ENCODE peak calls at places on chromosome 21, in six cellular contexts. One of them, this sample, is unnamed.

GRCh38 chr21:20943476-20944085 is 54.6 kb upstream of the NCAM2 start:
- DNase-seq in mammary epithelial cell: no peak
- DNase-seq in GM23248: no peak
- DNase-seq in astrocyte: no peak
- DNase-seq in fibroblast of lung: no peak
- DNase-seq in K562: no peak
- DNase-seq in this sample: no peak

GRCh38 chr21:31455506-31455905 is 111.4 kb upstream of the TIAM1 start:
- DNase-seq in fibroblast of lung: no peak
- DNase-seq in GM23248: no peak
- DNase-seq in K562: no peak
- DNase-seq in mammary epithelial cell: no peak
- DNase-seq in astrocyte: no peak
- DNase-seq in this sample: no peak

GRCh38 chr21:20739421-20739820 is 258.8 kb upstream of the NCAM2 start:
- DNase-seq in fibroblast of lung: no peak
- DNase-seq in K562: peak
- DNase-seq in GM23248: no peak
- DNase-seq in astrocyte: no peak
- DNase-seq in mammary epithelial cell: no peak
- DNase-seq in this sample: peak

GRCh38 chr21:15592271-15592860 is 137.4 kb upstream of the USP25 start:
- DNase-seq in fibroblast of lung: peak
- DNase-seq in mammary epithelial cell: peak
- DNase-seq in K562: peak
- DNase-seq in astrocyte: peak
- DNase-seq in GM23248: peak
- DNase-seq in this sample: peak

GRCh38 chr21:28266061-28266460 is 726.6 kb downstream of the LTN1 start:
- DNase-seq in GM23248: no peak
- DNase-seq in mammary epithelial cell: no peak
- DNase-seq in astrocyte: no peak
- DNase-seq in fibroblast of lung: peak
- DNase-seq in K562: no peak
- DNase-seq in this sample: no peak

GRCh38 chr21:22063140-22063539 is 1064.9 kb downstream of the NCAM2 start:
- DNase-seq in mammary epithelial cell: no peak
- DNase-seq in astrocyte: no peak
- DNase-seq in GM23248: no peak
- DNase-seq in fibroblast of lung: no peak
- DNase-seq in K562: no peak
- DNase-seq in this sample: no peak

GRCh38 chr21:33661146-33661545 is 18.8 kb downstream of the ITSN1 start:
- DNase-seq in mammary epithelial cell: peak
- DNase-seq in fibroblast of lung: no peak
- DNase-seq in GM23248: peak
- DNase-seq in astrocyte: no peak
- DNase-seq in K562: no peak
- DNase-seq in this sample: no peak

GRCh38 chr21:33026878-33027400 is 1.2 kb downstream of the OLIG2 start:
- DNase-seq in mammary epithelial cell: no peak
- DNase-seq in GM23248: peak
- DNase-seq in astrocyte: peak
- DNase-seq in fibroblast of lung: no peak
- DNase-seq in K562: no peak
- DNase-seq in this sample: no peak

GRCh38 chr21:16310191-16310590 is 580.4 kb downstream of the USP25 start:
- DNase-seq in mammary epithelial cell: no peak
- DNase-seq in astrocyte: no peak
- DNase-seq in fibroblast of lung: no peak
- DNase-seq in GM23248: no peak
- DNase-seq in K562: no peak
- DNase-seq in this sample: no peak

GRCh38 chr21:22900511-22900910 is 1902.3 kb downstream of the NCAM2 start:
- DNase-seq in mammary epithelial cell: no peak
- DNase-seq in fibroblast of lung: no peak
- DNase-seq in K562: no peak
- DNase-seq in GM23248: no peak
- DNase-seq in astrocyte: no peak
- DNase-seq in this sample: peak

GRCh38 chr21:15319727-15320126 is 254.9 kb upstream of the NRIP1 start:
- DNase-seq in fibroblast of lung: no peak
- DNase-seq in GM23248: no peak
- DNase-seq in K562: no peak
- DNase-seq in mammary epithelial cell: no peak
- DNase-seq in astrocyte: no peak
- DNase-seq in this sample: no peak

GRCh38 chr21:25464275-25464674 is 143.0 kb downstream of the MRPL39 start:
- DNase-seq in fibroblast of lung: no peak
- DNase-seq in mammary epithelial cell: peak
- DNase-seq in K562: no peak
- DNase-seq in astrocyte: no peak
- DNase-seq in GM23248: no peak
- DNase-seq in this sample: peak

GRCh38 chr21:17758703-17759102 is 60.5 kb downstream of the C21orf91 start:
- DNase-seq in astrocyte: no peak
- DNase-seq in K562: peak
- DNase-seq in mammary epithelial cell: no peak
- DNase-seq in GM23248: no peak
- DNase-seq in fibroblast of lung: no peak
- DNase-seq in this sample: no peak

GRCh38 chr21:33843216-33843615 is 72.4 kb downstream of the ATP5PO start:
- DNase-seq in GM23248: no peak
- DNase-seq in mammary epithelial cell: no peak
- DNase-seq in K562: no peak
- DNase-seq in astrocyte: no peak
- DNase-seq in fibroblast of lung: no peak
- DNase-seq in this sample: no peak

GRCh38 chr21:46605759-46606426 is 1.0 kb upstream of the S100B start:
- DNase-seq in astrocyte: no peak
- DNase-seq in mammary epithelial cell: no peak
- DNase-seq in fibroblast of lung: no peak
- DNase-seq in GM23248: no peak
- DNase-seq in K562: no peak
- DNase-seq in this sample: no peak

GRCh38 chr21:37546949-37547614 is 180.5 kb downstream of the DYRK1A start:
- DNase-seq in fibroblast of lung: no peak
- DNase-seq in astrocyte: peak
- DNase-seq in K562: peak
- DNase-seq in GM23248: peak
- DNase-seq in mammary epithelial cell: no peak
- DNase-seq in this sample: peak
- TF ChIP-seq EZH2 in fibroblast of lung: no peak
- TF ChIP-seq EZH2 in astrocyte: no peak
- TF ChIP-seq EZH2 in K562: no peak
- TF ChIP-seq EZH2 in GM23248: no peak
- TF ChIP-seq EZH2 in mammary epithelial cell: no peak
- TF ChIP-seq EZH2 in this sample: no peak

GRCh38 chr21:42495765-42496119 is 282 bp downstream of the RSPH1 start:
- DNase-seq in astrocyte: no peak
- DNase-seq in fibroblast of lung: peak
- DNase-seq in K562: no peak
- DNase-seq in GM23248: peak
- DNase-seq in mammary epithelial cell: no peak
- DNase-seq in this sample: peak
- TF ChIP-seq EZH2 in astrocyte: no peak
- TF ChIP-seq EZH2 in fibroblast of lung: no peak
- TF ChIP-seq EZH2 in K562: no peak
- TF ChIP-seq EZH2 in GM23248: no peak
- TF ChIP-seq EZH2 in mammary epithelial cell: no peak
- TF ChIP-seq EZH2 in this sample: no peak

GRCh38 chr21:36709868-36710728 is 11.2 kb downstream of the SIM2 start:
- DNase-seq in fibroblast of lung: no peak
- DNase-seq in mammary epithelial cell: no peak
- DNase-seq in astrocyte: no peak
- DNase-seq in K562: no peak
- DNase-seq in GM23248: no peak
- DNase-seq in this sample: no peak
- TF ChIP-seq EZH2 in fibroblast of lung: peak
- TF ChIP-seq EZH2 in mammary epithelial cell: no peak
- TF ChIP-seq EZH2 in astrocyte: no peak
- TF ChIP-seq EZH2 in K562: no peak
- TF ChIP-seq EZH2 in GM23248: peak
- TF ChIP-seq EZH2 in this sample: no peak

GRCh38 chr21:26965567-26966359 is 1.1 kb downstream of the ADAMTS5 start:
- DNase-seq in astrocyte: no peak
- DNase-seq in fibroblast of lung: no peak
- DNase-seq in K562: no peak
- DNase-seq in mammary epithelial cell: peak
- DNase-seq in GM23248: peak
- DNase-seq in this sample: no peak
- TF ChIP-seq EZH2 in astrocyte: peak
- TF ChIP-seq EZH2 in fibroblast of lung: no peak
- TF ChIP-seq EZH2 in K562: no peak
- TF ChIP-seq EZH2 in mammary epithelial cell: peak
- TF ChIP-seq EZH2 in GM23248: no peak
- TF ChIP-seq EZH2 in this sample: peak

GRCh38 chr21:44709426-44710293 is 1.7 kb downstream of the TSPEAR start:
- DNase-seq in mammary epithelial cell: peak
- DNase-seq in K562: no peak
- DNase-seq in fibroblast of lung: no peak
- DNase-seq in astrocyte: no peak
- DNase-seq in GM23248: peak
- DNase-seq in this sample: peak
- TF ChIP-seq EZH2 in mammary epithelial cell: no peak
- TF ChIP-seq EZH2 in K562: no peak
- TF ChIP-seq EZH2 in fibroblast of lung: peak
- TF ChIP-seq EZH2 in astrocyte: peak
- TF ChIP-seq EZH2 in GM23248: peak
- TF ChIP-seq EZH2 in this sample: no peak